ENCODE peak calls at places on chromosomes 11 and 22, in eight cellular contexts. I is chondrocyte, O is progenitor cell of endocrine pancreas, Q is foreskin fibroblast, N is cardiac fibroblast, M is prostate gland, C is lower leg skin, T is fibroblast of pulmonary artery. G is an unnamed sample.

GRCh38 chr11:12259956-12260355 is 117.4 kb upstream of the PARVA start:
- DNase-seq in Q (no peak), N (no peak), T (no peak), M (no peak), O (no peak), C (no peak), I (no peak), G (no peak)

GRCh38 chr11:111302298-111302697 is 4.0 kb downstream of the POU2AF3 start:
- DNase-seq in N (no peak), Q (no peak), M (no peak), I (no peak), T (no peak), O (no peak), C (no peak), G (no peak)

GRCh38 chr11:116986521-116987105 is 111.6 kb downstream of the SIK3 start:
- DNase-seq in I (no peak), O (no peak), N (peak), M (no peak), C (no peak), T (peak), Q (peak), G (peak)

GRCh38 chr11:90836031-90836430 is 613.2 kb upstream of the CHORDC1 start:
- DNase-seq in I (no peak), N (no peak), Q (no peak), M (no peak), O (no peak), T (no peak), C (no peak), G (no peak)

GRCh38 chr11:62466444-62466843 is 47.6 kb downstream of the SCGB1A1 start:
- DNase-seq in I (no peak), N (no peak), C (no peak), O (no peak), T (no peak), Q (no peak), M (no peak), G (no peak)

GRCh38 chr11:14520902-14521151 is 641 bp upstream of the PSMA1 start:
- DNase-seq in N (no peak), Q (no peak), M (no peak), T (no peak), C (no peak), O (no peak), I (no peak), G (peak)

GRCh38 chr11:78811622-78812021 is 237.0 kb upstream of the NARS2 start:
- DNase-seq in O (no peak), N (no peak), C (no peak), T (no peak), I (no peak), Q (peak), M (no peak), G (no peak)

GRCh38 chr11:76238551-76238950 is 32.2 kb upstream of the WNT11 start:
- DNase-seq in N (no peak), T (no peak), Q (no peak), C (no peak), M (no peak), O (no peak), I (peak), G (no peak)

GRCh38 chr22:20031732-20032406 is 11.0 kb downstream of the TANGO2 start:
- DNase-seq in O (no peak), N (no peak), I (no peak), T (no peak), M (no peak), Q (no peak), C (peak), G (peak)

GRCh38 chr22:46509416-46510089 is 27.9 kb downstream of the CELSR1 start:
- DNase-seq in N (no peak), C (no peak), O (no peak), Q (no peak), T (no peak), I (no peak), M (no peak), G (no peak)

GRCh38 chr22:21020802-21021429 is 6.0 kb downstream of the P2RX6 start:
- DNase-seq in N (peak), C (no peak), I (no peak), T (no peak), M (no peak), O (no peak), Q (no peak), G (peak)

GRCh38 chr11:124669193-124669592 is 4.3 kb downstream of the SIAE start:
- DNase-seq in C (no peak), N (peak), Q (peak), M (peak), I (no peak), T (peak), O (peak), G (peak)

GRCh38 chr11:57458060-57458409 is 2.3 kb upstream of the RTN4RL2 start:
- DNase-seq in N (no peak), M (no peak), C (no peak), I (no peak), T (no peak), O (no peak), Q (no peak), G (no peak)

GRCh38 chr22:45994516-45995404 is 17.8 kb upstream of the WNT7B start:
- DNase-seq in O (peak), N (peak), M (peak), C (peak), Q (peak), T (peak), I (peak), G (peak)

GRCh38 chr11:37774441-37774840 is 1176.4 kb upstream of the RAG2 start:
- DNase-seq in C (no peak), T (no peak), I (no peak), O (no peak), M (no peak), Q (no peak), N (no peak), G (no peak)

GRCh38 chr11:102367364-102367763 is 20.4 kb downstream of the BIRC2 start:
- DNase-seq in N (peak), Q (peak), T (peak), I (no peak), M (no peak), C (no peak), O (no peak), G (no peak)

GRCh38 chr11:75273331-75273988 is 32.9 kb downstream of the TPBGL start:
- DNase-seq in Q (no peak), O (no peak), N (no peak), C (peak), T (no peak), M (no peak), I (no peak), G (no peak)

GRCh38 chr11:14388352-14388751 is 29.4 kb upstream of the RRAS2 start:
- DNase-seq in C (no peak), I (no peak), N (no peak), T (no peak), M (no peak), O (no peak), Q (peak), G (no peak)

GRCh38 chr11:114315749-114316368 is 19.7 kb downstream of the NNMT start:
- DNase-seq in N (peak), C (no peak), M (peak), T (peak), I (no peak), O (no peak), Q (no peak), G (no peak)

GRCh38 chr11:114316980-114317675 is 20.9 kb downstream of the NNMT start:
- DNase-seq in O (no peak), N (peak), T (peak), M (no peak), Q (no peak), I (no peak), C (no peak), G (no peak)

GRCh38 chr11:114319716-114320328 is 23.6 kb downstream of the NNMT start:
- DNase-seq in M (no peak), I (no peak), N (peak), T (peak), O (no peak), Q (no peak), C (no peak), G (no peak)

GRCh38 chr11:114318361-114318760 is 22.2 kb downstream of the NNMT start:
- DNase-seq in N (peak), T (no peak), C (no peak), Q (no peak), M (no peak), O (no peak), I (no peak), G (no peak)

DNA sequence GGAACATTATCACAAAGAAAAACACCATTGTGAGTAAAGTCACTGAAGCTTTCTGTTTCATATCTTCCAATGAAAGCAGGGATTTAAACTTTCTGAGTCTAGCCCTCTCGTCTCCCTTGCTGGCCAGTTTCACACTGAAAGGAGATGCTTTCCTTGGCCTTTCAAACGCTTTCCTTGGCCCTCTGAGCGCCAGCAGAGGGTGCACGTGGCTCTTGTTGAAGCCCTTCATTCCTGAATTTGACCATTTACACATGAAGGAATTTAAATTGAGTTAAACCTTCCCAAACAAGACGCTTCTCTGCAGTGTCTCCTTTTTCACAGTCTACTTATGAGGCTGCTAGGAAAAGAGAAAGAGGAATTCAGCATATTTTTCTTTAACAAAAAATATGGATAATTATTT is 21.5 kb downstream of the NNMT start:
- DNase-seq in C (no peak), Q (peak), M (no peak), O (no peak), T (peak), I (no peak), N (peak), G (no peak)
- TF ChIP-seq CTCF in C (no peak), Q (peak), M (no peak), O (peak), T (peak), I (peak), N (peak), G (no peak)

GRCh38 chr11:65488273-65489058 is 10.4 kb upstream of the MALAT1 start:
- DNase-seq in N (peak), C (peak), M (peak), Q (peak), O (no peak), I (peak), T (peak), G (no peak)
- TF ChIP-seq CTCF in N (no peak), C (no peak), M (no peak), Q (no peak), O (no peak), I (no peak), T (no peak), G (no peak)

GRCh38 chr11:1180947-1181391 is 23.2 kb downstream of the MUC5AC start:
- DNase-seq in T (no peak), C (no peak), M (no peak), Q (no peak), I (no peak), N (no peak), O (no peak), G (no peak)
- TF ChIP-seq CTCF in T (no peak), C (no peak), M (no peak), Q (no peak), I (no peak), N (no peak), O (no peak), G (no peak)

DNA sequence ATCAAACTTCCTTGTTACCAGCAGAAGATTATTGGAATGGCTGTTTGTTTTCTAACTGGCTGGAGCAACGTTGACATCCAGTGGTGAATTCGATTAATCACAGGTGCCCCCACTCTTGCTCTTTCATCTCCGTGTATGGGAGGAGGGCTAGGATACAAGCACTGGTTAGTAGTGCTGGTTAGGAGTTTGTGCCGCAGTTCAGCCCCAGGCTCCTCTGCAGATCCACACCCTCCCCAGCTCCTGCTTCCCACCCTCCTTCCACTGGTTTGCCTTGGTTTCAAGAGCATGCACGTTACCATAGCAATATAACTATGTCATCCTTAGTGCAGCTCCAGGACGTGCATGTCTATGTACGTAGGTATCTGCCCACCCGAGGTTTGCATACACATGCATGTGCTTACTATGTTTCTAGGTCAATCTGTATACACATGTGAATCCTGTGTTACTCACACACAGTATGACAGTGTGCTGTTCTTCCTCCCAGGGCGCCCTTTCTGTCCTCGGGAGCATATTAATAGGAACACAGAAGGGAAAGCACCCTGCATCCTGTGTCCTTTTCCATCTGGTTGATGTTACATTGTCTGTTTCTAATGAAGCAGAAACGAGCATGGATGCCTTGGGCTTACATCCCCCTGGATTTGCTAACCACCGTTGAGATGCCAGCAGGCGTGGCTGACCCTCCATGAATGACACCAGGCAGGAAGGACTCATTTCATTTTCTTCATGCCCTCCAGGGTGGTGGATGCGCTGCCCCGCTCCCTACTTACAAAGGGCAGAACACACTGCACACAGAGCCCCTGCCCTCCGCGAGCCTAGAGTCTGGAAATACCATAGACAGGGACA is 539.2 kb downstream of the OPCML start:
- DNase-seq in I (no peak), T (no peak), O (no peak), C (no peak), Q (peak), M (no peak), N (no peak), G (no peak)
- TF ChIP-seq CTCF in I (peak), T (no peak), O (no peak), C (no peak), Q (peak), M (no peak), N (no peak), G (no peak)

GRCh38 chr11:87462171-87462570 is 424.4 kb downstream of the TMEM135 start:
- DNase-seq in N (no peak), Q (no peak), C (no peak), T (no peak), I (no peak), O (no peak), M (no peak), G (no peak)

GRCh38 chr11:87466228-87466627 is 428.5 kb downstream of the TMEM135 start:
- DNase-seq in O (no peak), C (no peak), N (no peak), Q (peak), I (no peak), T (no peak), M (no peak), G (no peak)

GRCh38 chr11:87460269-87460668 is 422.5 kb downstream of the TMEM135 start:
- DNase-seq in I (no peak), C (no peak), N (no peak), T (no peak), O (no peak), Q (no peak), M (no peak), G (no peak)

GRCh38 chr11:87460842-87461637 is 423.3 kb downstream of the TMEM135 start:
- DNase-seq in C (no peak), T (no peak), Q (no peak), O (no peak), M (no peak), I (no peak), N (no peak), G (no peak)

GRCh38 chr11:87463486-87464102 is 425.9 kb downstream of the TMEM135 start:
- DNase-seq in N (peak), T (peak), C (no peak), I (no peak), M (no peak), Q (peak), O (no peak), G (peak)
- TF ChIP-seq CTCF in N (peak), T (peak), C (no peak), I (peak), M (no peak), Q (peak), O (peak), G (peak)

GRCh38 chr11:28585007-28585406 is 476.8 kb downstream of the METTL15 start:
- DNase-seq in C (no peak), M (no peak), Q (peak), O (no peak), I (no peak), N (peak), T (peak), G (no peak)

DNA sequence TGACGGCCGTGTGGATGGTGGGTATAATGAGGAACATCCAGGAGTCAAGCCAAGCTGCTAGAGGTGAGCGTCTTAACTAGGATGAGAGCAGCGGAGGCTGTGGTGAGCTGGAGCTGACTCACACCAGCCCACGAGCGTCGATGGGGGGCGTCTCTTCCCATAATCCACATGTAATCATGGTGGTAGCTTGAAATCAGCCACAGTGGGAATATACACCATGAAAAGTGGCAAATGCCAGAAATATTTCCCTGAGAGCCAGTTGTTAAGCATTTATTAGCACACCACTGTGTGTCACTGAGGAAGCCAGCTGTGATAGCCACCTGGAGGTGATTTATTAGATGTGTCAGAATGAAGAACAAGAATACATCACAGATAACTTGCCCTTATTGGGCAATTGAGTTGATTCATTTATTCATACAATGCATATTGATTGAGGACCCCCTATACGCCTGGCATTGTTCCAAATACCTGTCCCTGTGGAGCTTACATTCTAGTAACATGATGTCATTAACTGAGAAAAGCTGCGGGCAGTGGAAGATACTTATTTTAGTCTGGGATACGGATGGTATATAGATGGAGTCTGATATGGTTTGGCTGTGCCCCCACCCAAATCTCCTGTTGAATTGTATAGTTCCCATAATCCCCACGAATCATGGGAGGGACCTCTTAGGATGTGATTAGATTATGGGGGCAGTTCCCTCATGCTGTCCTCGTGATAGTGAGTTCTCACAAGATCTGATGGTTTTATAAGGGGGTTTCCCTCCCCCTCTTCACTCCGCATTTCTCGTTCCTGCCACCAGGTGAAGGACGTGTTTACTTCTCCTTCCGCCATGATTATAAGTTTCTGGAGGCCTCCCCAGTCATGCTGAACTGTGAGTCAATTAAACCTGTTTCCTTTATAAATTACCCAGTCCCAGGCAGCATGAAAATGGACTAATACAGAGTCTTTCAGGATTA is 473.4 kb downstream of the METTL15 start:
- DNase-seq in T (peak), M (no peak), C (no peak), N (peak), I (no peak), O (no peak), Q (no peak), G (no peak)
- TF ChIP-seq CTCF in T (no peak), M (no peak), C (no peak), N (no peak), I (peak), O (no peak), Q (no peak), G (no peak)

GRCh38 chr22:30556388-30556787 is 9.8 kb upstream of the SEC14L6 start:
- DNase-seq in O (no peak), N (no peak), T (no peak), M (no peak), C (no peak), I (no peak), Q (no peak), G (no peak)
- TF ChIP-seq CTCF in O (no peak), N (no peak), T (no peak), M (no peak), C (no peak), I (peak), Q (no peak), G (peak)

G was measured in GM12865.